ENCODE peak calls at places on chromosomes 16 and 17, in ten cellular contexts. R is ovary, J is suprapubic skin, S is upper lobe of left lung, A is H1, I is tibial nerve, L is GM12878, D is K562, Y is transverse colon, P is SK-N-SH. Z is an unnamed sample.

GRCh38 chr16:8855972-8856371 is 12.8 kb downstream of the CARHSP1 start:
- DNase-seq in R (no peak), J (no peak), S (peak; percentile 5), A (no peak), I (no peak), L (no peak), D (no peak), Y (no peak), P (no peak), Z (no peak)

GRCh38 chr16:67311607-67312449 is 14.7 kb downstream of the KCTD19 start:
- DNase-seq in R (no peak), J (no peak), S (no peak), A (no peak), I (no peak), L (peak; percentile 93), D (peak; percentile 47), Y (no peak), P (peak; percentile 21), Z (no peak)

GRCh38 chr17:77212833-77213777 is 72.3 kb downstream of the SEC14L1 start:
- DNase-seq in R (no peak), J (no peak), S (no peak), A (no peak), I (no peak), L (no peak), D (no peak), Y (no peak), P (no peak), Z (no peak)

GRCh38 chr16:1392826-1393225 is 21.7 kb downstream of the UNKL start:
- DNase-seq in R (no peak), J (no peak), S (no peak), A (no peak), I (no peak), L (no peak), D (no peak), Y (no peak), P (no peak), Z (no peak)

GRCh38 chr17:72447251-72447640 is 326.4 kb downstream of the SOX9 start:
- DNase-seq in R (no peak), J (no peak), S (no peak), A (no peak), I (no peak), L (no peak), D (no peak), Y (no peak), P (no peak), Z (no peak)

GRCh38 chr17:68512967-68513474 is 791 bp downstream of the PRKAR1A start:
- DNase-seq in R (no peak), J (no peak), S (no peak), A (no peak), I (no peak), L (no peak), D (peak; percentile 55), Y (peak; percentile 24), P (peak; percentile 41), Z (no peak)

GRCh38 chr16:72442381-72443158 is 270.6 kb upstream of the PMFBP1 start:
- DNase-seq in R (no peak), J (no peak), S (no peak), A (no peak), I (no peak), L (no peak), D (no peak), Y (no peak), P (no peak), Z (no peak)

GRCh38 chr16:876041-876335 is 75.5 kb upstream of the GNG13 start:
- DNase-seq in R (no peak), J (no peak), S (no peak), A (no peak), I (no peak), L (no peak), D (no peak), Y (no peak), P (no peak), Z (no peak)

DNA sequence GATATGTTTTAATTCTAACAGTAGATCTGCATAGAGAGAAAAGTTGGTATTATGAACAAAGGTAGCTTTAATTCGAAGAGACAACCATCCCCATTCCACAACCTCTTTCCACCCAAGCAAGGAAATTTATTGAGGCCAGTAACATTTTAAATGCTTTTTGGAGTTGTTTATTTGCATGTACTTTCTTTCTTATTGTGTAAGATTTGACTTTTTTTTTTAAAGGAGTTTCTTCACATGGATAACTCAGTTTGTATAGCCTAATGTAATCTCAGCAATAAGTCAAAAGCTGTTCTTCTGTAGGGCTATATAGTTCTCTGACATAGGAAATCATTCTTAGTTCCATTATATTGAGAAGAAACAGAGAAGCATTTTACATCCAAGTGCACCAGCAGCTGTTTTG is 163.3 kb downstream of the PRKCA start:
- DNase-seq in R (no peak), J (no peak), S (no peak), A (no peak), I (no peak), L (no peak), D (no peak), Y (no peak), P (no peak), Z (no peak)
- TF ChIP-seq EP300 in R (no peak), J (no peak), S (no peak), A (no peak), I (no peak), L (no peak), D (no peak), Y (no peak), P (no peak), Z (no peak)

GRCh38 chr16:54540525-54541180 is 254.1 kb upstream of the IRX3 start:
- DNase-seq in R (no peak), J (no peak), S (peak; percentile 74), A (no peak), I (no peak), L (no peak), D (no peak), Y (peak; percentile 9), P (no peak), Z (peak; percentile 79)
- H3K27me3 ChIP-seq in R (no peaks in the 10 kb centered on the region), J (no peaks in the 10 kb centered on the region), S (no peaks in the 10 kb centered on the region), A (no peaks in the 10 kb centered on the region), I (no peaks in the 10 kb centered on the region), L (no peaks in the 10 kb centered on the region), D (peaks cover 12% of the 10 kb centered on the region), Y (no peaks in the 10 kb centered on the region), P (peaks cover 9% of the 10 kb centered on the region), Z (no peaks in the 10 kb centered on the region)

GRCh38 chr17:8311131-8311790 is 1.2 kb downstream of the ARHGEF15 start:
- DNase-seq in R (no peak), J (no peak), S (peak; percentile 23), A (no peak), I (no peak), L (no peak), D (no peak), Y (no peak), P (no peak), Z (no peak)

GRCh38 chr17:8312251-8312650 is 2.2 kb downstream of the ARHGEF15 start:
- DNase-seq in R (no peak), J (no peak), S (no peak), A (no peak), I (no peak), L (no peak), D (no peak), Y (no peak), P (no peak), Z (no peak)

GRCh38 chr17:8314797-8315739 is 5.0 kb downstream of the ARHGEF15 start:
- DNase-seq in R (no peak), J (no peak), S (peak; percentile 31), A (no peak), I (no peak), L (no peak), D (no peak), Y (no peak), P (peak; percentile 58), Z (peak; percentile 26)

GRCh38 chr17:8312726-8313600 is 2.9 kb downstream of the ARHGEF15 start:
- DNase-seq in R (no peak), J (no peak), S (no peak), A (no peak), I (no peak), L (no peak), D (no peak), Y (no peak), P (no peak), Z (no peak)

GRCh38 chr17:8310601-8311123 is 621 bp downstream of the ARHGEF15 start:
- DNase-seq in R (no peak), J (no peak), S (no peak), A (no peak), I (no peak), L (no peak), D (no peak), Y (no peak), P (no peak), Z (no peak)
- TF ChIP-seq EP300 in R (no peak), J (no peak), S (no peak), A (no peak), I (no peak), L (no peak), D (no peak), Y (no peak), P (no peak), Z (no peak)

GRCh38 chr16:89040391-89040790 is 53.3 kb upstream of the ACSF3 start:
- DNase-seq in R (no peak), J (no peak), S (no peak), A (no peak), I (no peak), L (no peak), D (no peak), Y (no peak), P (no peak), Z (no peak)
- H3K27me3 ChIP-seq in R (no peaks in the 10 kb centered on the region), J (peaks cover 95% of the 10 kb centered on the region), S (peaks cover 2% of the 10 kb centered on the region), A (no peaks in the 10 kb centered on the region), I (no peaks in the 10 kb centered on the region), L (no peaks in the 10 kb centered on the region), D (peaks cover 94% of the 10 kb centered on the region), Y (peaks cover 65% of the 10 kb centered on the region), P (peaks cover 5% of the 10 kb centered on the region), Z (peaks cover 4% of the 10 kb centered on the region)

Z was measured in stomach.